ENCODE peak calls at places on chromosomes 13 and 19, in nine cellular contexts. Y is NCI-H2171 treated with DMSO at 0.1 percent for 48 hours; O is iris pigment epithelial cell; H is HEK293T; W is occipital lobe; Q is MV-4-11; Z is activated naive CD4-positive, alpha-beta T cell; S is GM19239; R is H9. C is an unnamed sample.
A peak's percentile ranks its signal among the peaks of the same experiment; 100 is the strongest.

GRCh38 chr13:43596924-43597598 is 189.7 kb downstream of the ENOX1 start:
- DNase-seq in Y (no peak), O (no peak), S (no peak), R (no peak), H (no peak), W (no peak), Q (no peak), Z (no peak), C (no peak)

GRCh38 chr13:30158774-30159445 is 148.4 kb downstream of the KATNAL1 start:
- DNase-seq in H (no peak), Z (no peak), O (peak; percentile 68), R (no peak), Q (no peak), S (no peak), W (no peak), Y (no peak), C (no peak)

GRCh38 chr13:79901336-79901735 is 420.4 kb downstream of the NDFIP2 start:
- DNase-seq in S (no peak), H (no peak), Q (peak; percentile 82), W (peak; percentile 5), Y (no peak), O (peak; percentile 59), Z (no peak), R (no peak), C (no peak)

GRCh38 chr13:23445794-23446193 is 12.3 kb upstream of the SACS start:
- DNase-seq in R (no peak), Z (no peak), S (no peak), O (no peak), Q (no peak), H (no peak), Y (no peak), W (no peak), C (no peak)

GRCh38 chr19:47094557-47095517 is 18.7 kb downstream of the ZC3H4 start:
- DNase-seq in Z (no peak), Y (no peak), S (no peak), O (no peak), H (no peak), Q (peak; percentile 98), R (no peak), W (no peak), C (peak; percentile 66)

GRCh38 chr13:43293986-43294880 is 270.8 kb downstream of the DNAJC15 start:
- DNase-seq in W (no peak), H (no peak), Q (no peak), Y (no peak), Z (no peak), R (no peak), S (no peak), O (no peak), C (no peak)

GRCh38 chr13:39767791-39768564 is 112.5 kb downstream of the COG6 start:
- DNase-seq in O (no peak), Z (no peak), R (no peak), H (no peak), S (no peak), Q (no peak), W (no peak), Y (no peak), C (peak; percentile 59)

GRCh38 chr13:65964672-65965071 is 1265.5 kb downstream of the PCDH9 start:
- DNase-seq in S (no peak), Q (no peak), Y (no peak), Z (no peak), H (no peak), O (peak; percentile 15), R (no peak), W (no peak), C (no peak)